ENCODE peak calls at places on chromosomes 7 and 10, in nine cellular contexts. D, Q, V, S, O, T, G, Y and A are unnamed samples.

GRCh38 chr10:122286872-122287271 is 15.8 kb downstream of the BTBD16 start:
- DNase-seq in G (no peak), Y (peak), S (no peak), T (peak), V (no peak), O (no peak), D (peak), Q (peak), A (peak)

GRCh38 chr7:128792471-128793183 is 859 bp downstream of the CCDC136 start:
- DNase-seq in O (no peak), G (no peak), S (no peak), V (no peak), Y (no peak), D (no peak), Q (no peak), T (no peak), A (no peak)

GRCh38 chr10:44930904-44931620 is 19.9 kb downstream of the TMEM72 start:
- DNase-seq in V (peak), Q (no peak), G (no peak), T (no peak), O (no peak), Y (no peak), S (no peak), D (no peak), A (no peak)

GRCh38 chr7:75756340-75757297 is 15.4 kb downstream of the CCL26 start:
- DNase-seq in Y (peak), S (peak), O (no peak), G (no peak), V (no peak), Q (no peak), T (peak), D (peak), A (no peak)

GRCh38 chr10:119542990-119543813 is 683 bp upstream of the RGS10 start:
- DNase-seq in V (peak), G (peak), T (peak), D (peak), Q (peak), Y (peak), S (peak), O (peak), A (peak)

GRCh38 chr10:69057261-69057950 is 30.5 kb upstream of the SRGN start:
- DNase-seq in D (no peak), S (no peak), Y (no peak), O (no peak), T (no peak), V (no peak), Q (no peak), G (peak), A (no peak)

GRCh38 chr10:122435212-122435827 is 19.1 kb upstream of the ARMS2 start:
- DNase-seq in S (peak), G (no peak), Q (no peak), V (no peak), O (no peak), T (peak), Y (no peak), D (peak), A (no peak)

GRCh38 chr7:112080974-112081373 is 125.2 kb downstream of the DOCK4 start:
- DNase-seq in T (no peak), Q (no peak), G (no peak), Y (no peak), D (no peak), O (no peak), S (peak), V (no peak), A (no peak)

GRCh38 chr10:49560526-49560925 is 21.6 kb upstream of the ERCC6 start:
- DNase-seq in D (no peak), T (peak), O (no peak), Q (no peak), G (no peak), V (no peak), Y (no peak), S (no peak), A (no peak)

GRCh38 chr10:4034907-4035581 is 250.0 kb upstream of the KLF6 start:
- DNase-seq in V (no peak), S (no peak), Y (no peak), G (no peak), D (no peak), T (peak), Q (no peak), O (no peak), A (no peak)

GRCh38 chr10:61280303-61280702 is 172.9 kb downstream of the TMEM26 start:
- DNase-seq in S (peak), Q (no peak), G (no peak), V (no peak), O (no peak), D (no peak), T (peak), Y (no peak), A (no peak)

GRCh38 chr10:3786295-3786981 is 1.4 kb upstream of the KLF6 start:
- DNase-seq in Q (no peak), Y (peak), T (no peak), O (no peak), V (no peak), G (peak), D (peak), S (peak), A (peak)

GRCh38 chr10:110433740-110434139 is 64.0 kb upstream of the DUSP5 start:
- DNase-seq in G (no peak), S (no peak), V (no peak), Y (peak), T (no peak), D (no peak), Q (no peak), O (peak), A (no peak)

GRCh38 chr10:119724630-119725549 is 960 bp upstream of the INPP5F start:
- DNase-seq in O (no peak), Q (peak), V (no peak), G (no peak), Y (no peak), T (no peak), D (no peak), S (no peak), A (no peak)

GRCh38 chr10:117548191-117548668 is 5.7 kb downstream of the EMX2 start:
- DNase-seq in T (no peak), Q (no peak), G (no peak), S (no peak), V (no peak), Y (no peak), D (peak), O (no peak), A (no peak)

GRCh38 chr7:108455833-108456677 is at the start of gene NRCAM:
- DNase-seq in S (no peak), G (peak), V (no peak), D (peak), Q (peak), Y (peak), T (peak), O (no peak), A (peak)

GRCh38 chr7:82578430-82578829 is 134.9 kb upstream of the CACNA2D1 start:
- DNase-seq in Q (no peak), S (no peak), D (no peak), V (no peak), Y (no peak), T (no peak), G (no peak), O (no peak), A (no peak)

GRCh38 chr7:112214268-112214667 is 7.8 kb downstream of the ZNF277 start:
- DNase-seq in Q (no peak), G (no peak), V (no peak), O (no peak), S (no peak), Y (no peak), D (no peak), T (no peak), A (no peak)

GRCh38 chr10:131812012-131812403 is 88.8 kb upstream of the PPP2R2D start:
- DNase-seq in G (no peak), S (no peak), T (no peak), V (no peak), Y (no peak), O (no peak), Q (no peak), D (no peak), A (no peak)

GRCh38 chr10:96991313-96991841 is 159.3 kb downstream of the LCOR start:
- DNase-seq in V (no peak), D (no peak), Q (no peak), O (no peak), G (no peak), Y (no peak), T (peak), S (no peak), A (no peak)